ENCODE peak calls at places on chromosomes 6 and 20, in eight cellular contexts. T, H, Z, A, R, L, K and X are unnamed samples.

GRCh38 chr6:27168586-27169443 is 78.7 kb upstream of the PRSS16 start:
- DNase-seq in T (no peak), H (peak), K (no peak), R (no peak), A (no peak), L (no peak), Z (no peak), X (no peak)

GRCh38 chr20:60718743-60719142 is 533.3 kb upstream of the CDH4 start:
- DNase-seq in T (no peak), A (no peak), Z (no peak), K (no peak), H (no peak), L (no peak), R (no peak), X (no peak)

GRCh38 chr6:118650500-118651281 is 700 bp downstream of the CEP85L start:
- DNase-seq in H (peak), A (peak), Z (peak), K (peak), R (peak), L (no peak), T (no peak), X (peak)

GRCh38 chr6:46993846-46994245 is 48.3 kb downstream of the ADGRF1 start:
- DNase-seq in K (no peak), A (no peak), Z (no peak), R (peak), T (no peak), L (no peak), H (peak), X (no peak)

GRCh38 chr6:123380257-123380656 is 256.5 kb downstream of the TRDN start:
- DNase-seq in L (no peak), H (no peak), A (no peak), Z (no peak), T (no peak), K (no peak), R (no peak), X (no peak)

GRCh38 chr6:128390168-128390567 is 130.2 kb downstream of the PTPRK start:
- DNase-seq in K (no peak), H (no peak), T (no peak), R (no peak), L (no peak), Z (no peak), A (no peak), X (no peak)

GRCh38 chr6:155106456-155107107 is 111.5 kb downstream of the TIAM2 start:
- DNase-seq in T (no peak), K (no peak), L (no peak), H (no peak), A (no peak), Z (no peak), R (no peak), X (no peak)

GRCh38 chr20:8542115-8542486 is 410.0 kb downstream of the PLCB1 start:
- DNase-seq in A (no peak), T (no peak), K (no peak), R (no peak), H (no peak), L (no peak), Z (no peak), X (no peak)

GRCh38 chr6:11096109-11096508 is 2.5 kb downstream of the SMIM13 start:
- DNase-seq in H (peak), T (peak), R (peak), L (no peak), K (no peak), Z (no peak), A (no peak), X (no peak)

GRCh38 chr6:140001851-140002301 is 627.4 kb upstream of the CITED2 start:
- DNase-seq in A (no peak), L (no peak), K (no peak), Z (no peak), T (no peak), R (no peak), H (peak), X (no peak)

GRCh38 chr6:166405416-166405815 is 22.7 kb upstream of the MPC1 start:
- DNase-seq in H (no peak), Z (no peak), T (no peak), L (no peak), K (no peak), R (no peak), A (no peak), X (no peak)

GRCh38 chr6:110566346-110567125 is 90.1 kb upstream of the SLC22A16 start:
- DNase-seq in L (no peak), K (no peak), T (no peak), Z (no peak), A (no peak), H (peak), R (no peak), X (no peak)

GRCh38 chr20:31496761-31497295 is 17.4 kb upstream of the HM13 start:
- DNase-seq in T (no peak), K (no peak), L (no peak), A (no peak), R (no peak), Z (peak), H (no peak), X (peak)

GRCh38 chr20:53768329-53768728 is 174.7 kb upstream of the ZNF217 start:
- DNase-seq in K (no peak), H (no peak), L (no peak), A (no peak), Z (no peak), T (no peak), R (no peak), X (no peak)

GRCh38 chr6:75602164-75602896 is 650 bp downstream of the SENP6 start:
- DNase-seq in H (peak), A (peak), Z (peak), K (peak), T (no peak), L (peak), R (peak), X (peak)

GRCh38 chr6:53728570-53729194 is 63.1 kb upstream of the KLHL31 start:
- DNase-seq in Z (peak), T (peak), L (peak), H (peak), R (peak), K (peak), A (peak), X (no peak)

GRCh38 chr6:167113935-167114910 is 8.7 kb upstream of the CCR6 start:
- DNase-seq in Z (no peak), K (no peak), A (peak), T (no peak), L (peak), R (no peak), H (no peak), X (no peak)

GRCh38 chr20:10114598-10114997 is 79.8 kb downstream of the ANKEF1 start:
- DNase-seq in A (no peak), Z (no peak), T (no peak), H (no peak), L (no peak), K (no peak), R (no peak), X (no peak)

GRCh38 chr6:109096198-109096597 is 891 bp downstream of the CEP57L1 start:
- DNase-seq in H (no peak), Z (no peak), T (no peak), A (no peak), L (no peak), K (no peak), R (no peak), X (no peak)

GRCh38 chr6:156175971-156176421 is 601.2 kb upstream of the ARID1B start:
- DNase-seq in K (no peak), T (no peak), L (no peak), H (no peak), R (no peak), Z (peak), A (no peak), X (peak)

GRCh38 chr20:34528921-34529297 is 12.7 kb downstream of the DYNLRB1 start:
- DNase-seq in A (no peak), K (no peak), L (no peak), H (no peak), T (no peak), Z (no peak), R (no peak), X (no peak)

GRCh38 chr6:40295251-40295949 is 291.8 kb downstream of the LRFN2 start:
- DNase-seq in Z (no peak), A (no peak), K (no peak), H (no peak), L (no peak), R (no peak), T (no peak), X (peak)

GRCh38 chr6:24902782-24903181 is 33.0 kb downstream of the RIPOR2 start:
- DNase-seq in Z (no peak), T (no peak), A (no peak), K (no peak), R (no peak), L (no peak), H (peak), X (no peak)

GRCh38 chr6:43076928-43077809 is 1.1 kb downstream of the PTK7 start:
- DNase-seq in Z (peak), T (no peak), A (no peak), K (no peak), L (no peak), H (peak), R (no peak), X (no peak)

GRCh38 chr6:13544454-13545186 is 29.8 kb upstream of the SIRT5 start:
- DNase-seq in L (no peak), K (no peak), R (no peak), H (no peak), Z (no peak), T (no peak), A (no peak), X (no peak)

GRCh38 chr6:114467931-114468330 is 125.1 kb upstream of the HS3ST5 start:
- DNase-seq in H (no peak), L (no peak), R (no peak), Z (no peak), A (no peak), T (no peak), K (no peak), X (no peak)

GRCh38 chr6:42095066-42095465 is 44.7 kb downstream of the TAF8 start:
- DNase-seq in H (no peak), R (no peak), K (no peak), L (no peak), A (no peak), Z (no peak), T (no peak), X (no peak)